ENCODE peak calls at places on chromosomes 5 and 9, in seven cellular contexts. Q, U, G, Z, D, P and Y are unnamed samples. For H3K36me3, the result is how much of the 10 kb centered on the place peaks cover.

GRCh38 chr5:115685966-115686691 is 60.3 kb upstream of the TMED7 start:
- DNase-seq in D (peak), G (no peak), U (peak), P (peak), Z (peak), Q (peak), Y (no peak)

GRCh38 chr5:11363779-11364178 is 540.5 kb downstream of the CTNND2 start:
- DNase-seq in Q (no peak), D (no peak), U (no peak), Z (no peak), G (no peak), P (no peak), Y (no peak)

GRCh38 chr5:90434116-90434714 is 24.7 kb upstream of the CETN3 start:
- DNase-seq in Z (peak), U (no peak), D (peak), G (no peak), Q (peak), P (peak), Y (peak)

GRCh38 chr5:77312411-77312810 is 101.9 kb downstream of the PDE8B start:
- DNase-seq in Q (peak), Z (peak), P (peak), U (no peak), D (no peak), G (no peak), Y (no peak)

GRCh38 chr5:116380615-116381014 is 194.0 kb downstream of the SEMA6A start:
- DNase-seq in P (no peak), D (no peak), Z (no peak), U (no peak), G (no peak), Q (no peak), Y (no peak)

GRCh38 chr5:1525624-1525985 is 1.8 kb upstream of the LPCAT1 start:
- DNase-seq in U (no peak), D (no peak), G (no peak), P (no peak), Q (no peak), Z (no peak), Y (no peak)

GRCh38 chr9:28064241-28064640 is 491.0 kb upstream of the C9orf72 start:
- DNase-seq in G (no peak), P (no peak), D (no peak), Q (no peak), U (no peak), Z (no peak), Y (no peak)

GRCh38 chr5:32258406-32258805 is 54.3 kb downstream of the MTMR12 start:
- DNase-seq in Q (no peak), P (no peak), Z (no peak), G (no peak), U (no peak), D (no peak), Y (no peak)

GRCh38 chr5:2633992-2634391 is 117.5 kb downstream of the IRX2 start:
- DNase-seq in Z (no peak), D (no peak), G (no peak), P (no peak), U (no peak), Q (no peak), Y (no peak)

GRCh38 chr5:136584474-136584873 is 219.1 kb upstream of the TRPC7 start:
- DNase-seq in D (no peak), Q (no peak), P (no peak), G (no peak), U (no peak), Z (no peak), Y (no peak)

GRCh38 chr9:127059030-127059429 is 63.4 kb downstream of the ANGPTL2 start:
- DNase-seq in D (no peak), Q (no peak), P (no peak), Z (no peak), G (no peak), U (no peak), Y (no peak)

GRCh38 chr5:59126665-59127354 is 543.9 kb downstream of the RAB3C start:
- DNase-seq in P (peak), G (no peak), Q (peak), U (no peak), D (no peak), Z (peak), Y (peak)

GRCh38 chr5:131224387-131225191 is 39.3 kb upstream of the CDC42SE2 start:
- DNase-seq in U (no peak), G (peak), Z (no peak), P (no peak), D (peak), Q (no peak), Y (no peak)

GRCh38 chr9:99057665-99058625 is 47.0 kb upstream of the TGFBR1 start:
- DNase-seq in G (peak), P (no peak), Q (peak), U (no peak), D (peak), Z (peak), Y (no peak)

GRCh38 chr5:122102825-122103224 is 24.8 kb upstream of the LOX start:
- DNase-seq in Q (peak), D (no peak), P (peak), U (no peak), Z (peak), G (no peak), Y (no peak)

GRCh38 chr9:116687762-116688160 is 656 bp downstream of the TRIM32 start:
- DNase-seq in U (no peak), G (no peak), P (peak), Q (no peak), D (peak), Z (no peak), Y (no peak)

GRCh38 chr5:88376728-88377127 is 108.1 kb upstream of the TMEM161B start:
- DNase-seq in Z (no peak), G (no peak), Q (no peak), D (no peak), P (no peak), U (no peak), Y (no peak)

GRCh38 chr9:133788819-133789733 is 50.9 kb upstream of the SARDH start:
- DNase-seq in Q (no peak), Z (no peak), D (no peak), P (no peak), G (no peak), U (no peak), Y (no peak)

GRCh38 chr5:77719666-77720363 is 56.3 kb downstream of the TBCA start:
- DNase-seq in U (no peak), D (no peak), Z (no peak), P (no peak), G (no peak), Q (no peak), Y (no peak)

GRCh38 chr5:119966028-119966427 is 336.7 kb downstream of the FAM170A start:
- DNase-seq in G (no peak), D (no peak), Q (no peak), U (no peak), P (peak), Z (no peak), Y (no peak)

GRCh38 chr9:136399176-136400037 is 563 bp downstream of the SNAPC4 start:
- DNase-seq in Z (no peak), G (peak), Q (peak), P (peak), U (no peak), D (peak), Y (peak)

GRCh38 chr9:89345476-89345875 is 27.2 kb downstream of the SECISBP2 start:
- DNase-seq in P (no peak), G (no peak), Q (no peak), U (no peak), Z (no peak), D (no peak), Y (no peak)

GRCh38 chr9:89342213-89342612 is 23.9 kb downstream of the SECISBP2 start:
- DNase-seq in Z (no peak), Q (no peak), U (no peak), G (no peak), P (no peak), D (no peak), Y (no peak)

GRCh38 chr9:89339807-89340206 is 21.5 kb downstream of the SECISBP2 start:
- DNase-seq in P (no peak), G (no peak), Q (no peak), Z (no peak), U (no peak), D (no peak), Y (no peak)

GRCh38 chr9:89340332-89340731 is 22.0 kb downstream of the SECISBP2 start:
- DNase-seq in P (no peak), D (no peak), U (no peak), Q (no peak), G (no peak), Z (no peak), Y (no peak)

GRCh38 chr9:89342948-89343347 is 24.6 kb downstream of the SECISBP2 start:
- DNase-seq in G (no peak), Q (no peak), Z (no peak), U (no peak), P (no peak), D (no peak), Y (no peak)
- H3K36me3 ChIP-seq in G (under half), Q (under half), Z (under half), U (half or more), P (half or more), D (under half), Y (under half)

DNA sequence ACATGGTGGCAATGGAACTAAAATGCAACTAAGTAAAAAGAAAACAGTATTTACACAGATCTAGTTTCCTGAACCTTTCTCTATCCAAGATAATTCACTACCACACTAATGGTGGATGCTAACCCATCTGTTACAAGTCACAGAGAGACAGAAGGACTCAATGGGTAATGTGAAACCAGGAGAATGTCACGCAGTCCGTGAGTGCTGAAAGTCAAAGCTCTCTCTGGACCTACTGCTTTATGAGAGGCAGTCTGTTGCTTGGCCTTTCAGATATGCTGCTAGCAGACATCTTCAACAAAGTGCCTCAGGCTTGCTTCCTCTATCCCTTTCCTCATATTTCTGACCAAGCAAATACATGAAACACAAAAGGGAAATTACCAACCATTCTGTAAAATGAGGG is 69.0 kb upstream of the GLRX start:
- DNase-seq in G (no peak), Q (no peak), P (no peak), Z (no peak), D (no peak), U (no peak), Y (no peak)
- H3K36me3 ChIP-seq in G (under half), Q (under half), P (half or more), Z (under half), D (under half), U (under half), Y (under half)

DNA sequence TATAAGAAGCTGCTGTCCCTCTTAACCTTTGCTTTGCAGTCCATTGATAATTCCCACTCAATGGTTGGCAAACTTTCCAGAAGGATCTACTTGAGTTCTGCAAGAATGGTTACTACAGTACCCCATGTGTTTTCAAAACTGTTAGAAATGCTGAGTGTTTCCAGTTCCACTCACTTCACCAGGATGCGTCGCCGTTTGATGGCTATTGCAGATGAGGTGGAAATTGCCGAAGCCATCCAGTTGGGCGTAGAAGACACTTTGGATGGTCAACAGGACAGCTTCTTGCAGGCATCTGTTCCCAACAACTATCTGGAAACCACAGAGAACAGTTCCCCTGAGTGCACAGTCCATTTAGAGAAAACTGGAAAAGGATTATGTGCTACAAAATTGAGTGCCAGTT is 27.8 kb upstream of the SETD9 start:
- DNase-seq in Z (no peak), D (no peak), Q (no peak), U (no peak), P (no peak), G (no peak), Y (no peak)
- H3K36me3 ChIP-seq in Z (under half), D (under half), Q (under half), U (under half), P (half or more), G (under half), Y (under half)

GRCh38 chr5:168553377-168554130 is 24.4 kb downstream of the FBLL1 start:
- DNase-seq in G (no peak), U (no peak), D (no peak), P (no peak), Z (no peak), Q (no peak), Y (no peak)

GRCh38 chr5:168552146-168552545 is 23.0 kb downstream of the FBLL1 start:
- DNase-seq in Z (peak), Q (peak), P (peak), D (no peak), G (no peak), U (no peak), Y (no peak)

GRCh38 chr5:168562274-168562673 is 16.9 kb downstream of the PANK3 start:
- DNase-seq in P (no peak), D (no peak), U (no peak), G (no peak), Q (no peak), Z (no peak), Y (no peak)

GRCh38 chr5:168557389-168557788 is 21.8 kb downstream of the PANK3 start:
- DNase-seq in U (no peak), Z (no peak), D (no peak), Q (no peak), G (no peak), P (no peak), Y (no peak)
- H3K36me3 ChIP-seq in U (under half), Z (under half), D (under half), Q (under half), G (under half), P (half or more), Y (under half)

GRCh38 chr9:111400564-111400898 is 70.5 kb upstream of the OR2K2 start:
- DNase-seq in D (no peak), U (no peak), G (no peak), Q (no peak), P (no peak), Z (peak), Y (no peak)
- H3K36me3 ChIP-seq in D (under half), U (under half), G (under half), Q (under half), P (half or more), Z (under half), Y (under half)

GRCh38 chr5:38494175-38494574 is 62.3 kb downstream of the LIFR start:
- DNase-seq in P (no peak), Q (no peak), Z (no peak), U (no peak), D (no peak), G (no peak), Y (no peak)
- H3K36me3 ChIP-seq in P (half or more), Q (under half), Z (under half), U (under half), D (under half), G (under half), Y (under half)

GRCh38 chr9:34250721-34251120 is 71.9 kb downstream of the UBAP1 start:
- DNase-seq in G (no peak), Q (no peak), U (no peak), P (no peak), Z (no peak), D (no peak), Y (no peak)

GRCh38 chr9:34253460-34253837 is 74.6 kb downstream of the UBAP1 start:
- DNase-seq in G (no peak), D (no peak), Q (peak), U (peak), Z (peak), P (peak), Y (no peak)

GRCh38 chr9:34254141-34254913 is 74.7 kb downstream of the KIF24 start:
- DNase-seq in D (no peak), G (no peak), P (peak), U (peak), Z (peak), Q (peak), Y (no peak)

GRCh38 chr9:34252670-34253459 is 74.0 kb downstream of the UBAP1 start:
- DNase-seq in U (peak), D (peak), G (no peak), Z (peak), Q (peak), P (peak), Y (peak)

GRCh38 chr9:34252016-34252415 is 73.2 kb downstream of the UBAP1 start:
- DNase-seq in Z (peak), G (no peak), D (no peak), Q (no peak), P (peak), U (no peak), Y (no peak)
- H3K36me3 ChIP-seq in Z (under half), G (under half), D (under half), Q (under half), P (under half), U (under half), Y (under half)

GRCh38 chr5:43129161-43129560 is 8.4 kb downstream of the ZNF131 start:
- DNase-seq in Z (no peak), D (no peak), P (no peak), Q (no peak), U (no peak), G (no peak), Y (no peak)

GRCh38 chr5:43137326-43137725 is 16.6 kb downstream of the ZNF131 start:
- DNase-seq in G (no peak), P (no peak), D (no peak), Z (no peak), U (no peak), Q (no peak), Y (no peak)

DNA sequence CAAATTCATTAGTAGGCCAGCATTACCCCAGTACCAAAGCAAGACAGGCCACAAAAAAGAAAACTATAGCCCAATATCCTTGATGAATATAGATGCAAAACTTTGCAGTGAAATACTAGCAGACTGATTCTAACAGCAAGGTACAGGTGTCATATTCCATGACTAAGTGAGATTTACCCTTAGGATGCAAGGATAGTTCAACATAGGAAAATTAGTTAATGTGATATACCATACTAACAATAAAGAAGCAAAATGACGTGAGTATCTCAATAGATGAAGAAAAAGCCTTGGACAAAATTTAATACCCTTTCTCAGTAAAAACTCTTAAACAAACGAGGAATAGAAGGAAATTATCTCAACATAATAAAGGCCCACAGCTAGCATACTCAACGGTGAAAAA is 13.3 kb downstream of the ZNF131 start:
- DNase-seq in P (no peak), Q (no peak), D (no peak), U (no peak), Z (no peak), G (no peak), Y (no peak)
- H3K36me3 ChIP-seq in P (under half), Q (under half), D (under half), U (under half), Z (under half), G (under half), Y (under half)

DNA sequence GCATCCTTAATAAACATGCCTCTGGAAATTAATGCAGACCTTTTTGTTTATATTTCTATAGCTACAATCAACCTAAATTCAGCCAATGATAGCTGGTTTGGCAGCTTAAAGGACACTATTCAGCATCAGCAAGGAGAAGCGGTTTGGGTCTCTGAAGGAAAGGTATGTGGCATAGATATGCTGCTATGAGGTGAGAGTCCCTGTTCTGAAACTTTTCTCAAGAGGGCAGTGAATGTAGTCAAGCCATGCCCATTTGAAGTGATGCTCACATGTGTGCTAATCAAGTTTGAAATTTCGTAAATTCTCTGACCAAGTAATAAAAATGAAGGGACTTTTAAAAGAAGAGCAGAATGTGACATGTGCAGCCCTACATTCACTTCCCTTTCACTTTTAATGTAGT is 72.6 kb downstream of the TJP2 start:
- DNase-seq in D (no peak), Q (no peak), P (no peak), G (no peak), U (no peak), Z (no peak), Y (no peak)
- H3K36me3 ChIP-seq in D (under half), Q (under half), P (half or more), G (under half), U (under half), Z (under half), Y (under half)

DNA sequence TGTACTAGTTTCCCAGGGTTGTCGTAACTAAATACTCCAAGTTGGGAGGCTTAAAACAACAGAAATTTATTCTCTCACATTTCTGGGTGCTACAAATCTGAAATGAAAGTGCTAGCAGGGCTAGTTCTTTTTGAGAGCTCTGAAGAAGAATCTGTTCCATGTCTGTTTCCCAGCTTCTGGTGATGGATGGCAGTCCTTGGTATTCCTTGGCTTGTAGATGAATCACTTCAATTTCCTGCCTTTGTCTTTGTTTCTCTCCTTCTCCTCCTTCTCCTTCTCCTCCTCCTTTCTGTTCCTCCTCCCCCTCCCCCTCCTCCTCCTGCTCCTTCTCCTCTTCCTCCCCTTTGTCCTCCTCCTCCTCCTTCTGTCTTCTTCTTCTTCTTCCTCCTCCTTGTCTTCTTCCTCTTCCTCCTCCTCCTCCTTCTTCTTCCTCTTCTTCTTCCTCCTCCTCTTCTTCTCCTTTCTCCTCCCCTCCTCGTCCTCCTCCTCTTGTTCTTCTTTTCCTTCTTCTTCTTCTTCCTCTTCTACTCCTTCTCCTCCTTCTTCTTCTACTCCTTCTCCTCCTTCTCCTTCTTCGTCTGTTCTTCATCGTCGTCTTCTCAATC is 104.7 kb upstream of the ANKRD55 start:
- DNase-seq in G (no peak), P (no peak), Q (no peak), U (no peak), Z (no peak), D (no peak), Y (no peak)
- H3K36me3 ChIP-seq in G (under half), P (under half), Q (under half), U (under half), Z (under half), D (under half), Y (under half)